ENCODE peak calls at places on chromosome 2, in seven cellular contexts. W is tibial artery, T is endodermal cell, E is ovary, B is stomach, Z is heart left ventricle, I is GM12878. V is an unnamed sample.

GRCh38 chr2:61328707-61329251 is 142.1 kb downstream of the USP34 start:
- DNase-seq in W (no peak), E (no peak), Z (no peak), T (no peak), I (no peak), B (no peak), V (no peak)

GRCh38 chr2:22904126-22904684 is 480.8 kb upstream of the KLHL29 start:
- DNase-seq in W (no peak), E (no peak), B (peak; percentile 38), I (no peak), T (peak; percentile 89), Z (no peak), V (no peak)

GRCh38 chr2:109419171-109419756 is 194.5 kb downstream of the SEPTIN10 start:
- DNase-seq in T (no peak), I (no peak), Z (no peak), B (no peak), W (no peak), E (no peak), V (no peak)

GRCh38 chr2:176709541-176709951 is 440.3 kb downstream of the MTX2 start:
- DNase-seq in E (no peak), T (no peak), Z (peak; percentile 37), B (no peak), W (no peak), I (no peak), V (no peak)

GRCh38 chr2:218517434-218518206 is 50.5 kb downstream of the USP37 start:
- DNase-seq in Z (no peak), W (no peak), I (peak; percentile 37), E (no peak), B (no peak), T (no peak), V (no peak)

GRCh38 chr2:200797242-200797770 is 14.4 kb upstream of the BZW1 start:
- DNase-seq in W (no peak), Z (peak; percentile 34), B (peak; percentile 33), T (no peak), E (peak; percentile 47), I (no peak), V (peak; percentile 48)

GRCh38 chr2:32804205-32804604 is 142.5 kb upstream of the LTBP1 start:
- DNase-seq in W (no peak), E (no peak), I (no peak), Z (no peak), T (no peak), B (no peak), V (no peak)

GRCh38 chr2:9481257-9481922 is 7.0 kb downstream of the IAH1 start:
- DNase-seq in T (no peak), W (no peak), B (no peak), I (no peak), E (no peak), Z (no peak), V (no peak)

GRCh38 chr2:170324640-170325046 is 146.7 kb downstream of the MYO3B start:
- DNase-seq in T (peak; percentile 97), I (no peak), Z (no peak), W (no peak), B (peak; percentile 26), E (no peak), V (peak; percentile 16)

GRCh38 chr2:240163844-240164574 is 23.6 kb upstream of the OTOS start:
- DNase-seq in E (no peak), Z (no peak), W (no peak), B (no peak), T (peak; percentile 7), I (no peak), V (no peak)

GRCh38 chr2:240162531-240162930 is 22.1 kb upstream of the OTOS start:
- DNase-seq in B (no peak), T (no peak), E (no peak), Z (no peak), W (no peak), I (no peak), V (no peak)

GRCh38 chr2:240162032-240162431 is 21.6 kb upstream of the OTOS start:
- DNase-seq in I (no peak), B (no peak), E (no peak), Z (no peak), W (no peak), T (no peak), V (no peak)

GRCh38 chr2:240164586-240164985 is 24.1 kb upstream of the OTOS start:
- DNase-seq in W (peak; percentile 20), B (no peak), Z (no peak), T (peak; percentile 20), E (no peak), I (no peak), V (no peak)

GRCh38 chr2:240163056-240163714 is 22.7 kb upstream of the OTOS start:
- DNase-seq in B (no peak), T (no peak), I (no peak), E (no peak), Z (no peak), W (no peak), V (no peak)
- H3K27ac ChIP-seq in B (no peak overlapping the region), T (no peak overlapping the region), I (no peak overlapping the region), E (no peak overlapping the region), Z (no peak overlapping the region), W (no peak overlapping the region), V (no peak overlapping the region)

GRCh38 chr2:864501-865106 is 86.0 kb upstream of the SNTG2 start:
- DNase-seq in T (peak; percentile 38), Z (no peak), E (no peak), I (no peak), B (peak; percentile 13), W (no peak), V (no peak)
- H3K9me3 ChIP-seq in T (no peaks in the 10 kb centered on the region), Z (no peaks in the 10 kb centered on the region), E (no peaks in the 10 kb centered on the region), I (no peaks in the 10 kb centered on the region), B (no peaks in the 10 kb centered on the region), W (no peaks in the 10 kb centered on the region), V (no peaks in the 10 kb centered on the region)

DNA sequence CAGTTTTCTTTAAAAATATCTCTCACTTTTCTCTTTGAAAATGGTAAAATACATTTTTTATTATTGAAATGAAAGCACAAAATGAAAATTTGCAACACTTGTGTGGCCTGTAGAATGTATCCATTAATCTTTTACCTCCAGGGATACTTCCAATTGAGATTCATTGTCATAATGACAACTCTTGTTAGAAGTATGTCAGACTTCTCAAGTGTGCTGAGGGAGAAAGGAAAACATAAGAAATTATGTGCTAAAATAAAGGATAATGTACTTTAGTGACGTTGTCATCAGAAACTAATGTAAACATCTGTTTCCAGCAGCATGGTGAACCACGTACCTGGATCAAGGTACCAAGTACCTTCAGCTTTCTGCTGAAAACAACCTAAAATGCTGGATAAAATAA is 195.8 kb upstream of the STON1 start:
- DNase-seq in Z (no peak), T (no peak), B (no peak), I (no peak), W (no peak), E (no peak), V (no peak)
- H3K27ac ChIP-seq in Z (no peak overlapping the region), T (no peak overlapping the region), B (no peak overlapping the region), I (no peak overlapping the region), W (no peak overlapping the region), E (no peak overlapping the region), V (no peak overlapping the region)

GRCh38 chr2:5145801-5146200 is 546.4 kb upstream of the SOX11 start:
- DNase-seq in Z (no peak), W (no peak), I (no peak), B (no peak), E (no peak), T (no peak), V (no peak)

GRCh38 chr2:5148392-5149085 is 543.6 kb upstream of the SOX11 start:
- DNase-seq in B (no peak), Z (no peak), E (no peak), T (no peak), I (no peak), W (no peak), V (no peak)

GRCh38 chr2:5145053-5145452 is 547.1 kb upstream of the SOX11 start:
- DNase-seq in B (no peak), E (no peak), T (no peak), Z (no peak), I (no peak), W (no peak), V (no peak)

GRCh38 chr2:5140367-5140766 is 551.8 kb upstream of the SOX11 start:
- DNase-seq in I (no peak), E (no peak), T (no peak), W (no peak), Z (no peak), B (no peak), V (no peak)

GRCh38 chr2:5144159-5144558 is 548.0 kb upstream of the SOX11 start:
- DNase-seq in B (no peak), E (no peak), W (no peak), Z (no peak), T (no peak), I (no peak), V (no peak)
- H3K9me3 ChIP-seq in B (peaks cover 11% of the 10 kb centered on the region), E (no peaks in the 10 kb centered on the region), W (no peaks in the 10 kb centered on the region), Z (peaks cover 8% of the 10 kb centered on the region), T (peaks cover 12% of the 10 kb centered on the region), I (no peaks in the 10 kb centered on the region), V (no peaks in the 10 kb centered on the region)

GRCh38 chr2:120702751-120703150 is 32.9 kb upstream of the GLI2 start:
- DNase-seq in Z (no peak), B (no peak), I (no peak), T (no peak), E (no peak), W (no peak), V (no peak)

GRCh38 chr2:120704696-120705095 is 31.0 kb upstream of the GLI2 start:
- DNase-seq in I (no peak), T (peak; percentile 58), W (no peak), E (no peak), Z (no peak), B (no peak), V (no peak)

GRCh38 chr2:120701096-120701860 is 34.4 kb upstream of the GLI2 start:
- DNase-seq in B (no peak), I (no peak), Z (no peak), E (no peak), W (no peak), T (peak; percentile 88), V (no peak)

GRCh38 chr2:120703330-120703994 is 32.2 kb upstream of the GLI2 start:
- DNase-seq in I (no peak), W (no peak), B (no peak), T (no peak), Z (no peak), E (no peak), V (no peak)

GRCh38 chr2:120702061-120702460 is 33.6 kb upstream of the GLI2 start:
- DNase-seq in E (no peak), Z (no peak), B (no peak), I (no peak), W (no peak), T (peak; percentile 59), V (no peak)
- H3K27ac ChIP-seq in E (no peak overlapping the region), Z (no peak overlapping the region), B (no peak overlapping the region), I (no peak overlapping the region), W (no peak overlapping the region), T (no peak overlapping the region), V (no peak overlapping the region)

GRCh38 chr2:56981554-56981953 is 797.8 kb downstream of the CCDC85A start:
- DNase-seq in W (no peak), E (no peak), T (no peak), Z (no peak), I (no peak), B (no peak), V (no peak)

DNA sequence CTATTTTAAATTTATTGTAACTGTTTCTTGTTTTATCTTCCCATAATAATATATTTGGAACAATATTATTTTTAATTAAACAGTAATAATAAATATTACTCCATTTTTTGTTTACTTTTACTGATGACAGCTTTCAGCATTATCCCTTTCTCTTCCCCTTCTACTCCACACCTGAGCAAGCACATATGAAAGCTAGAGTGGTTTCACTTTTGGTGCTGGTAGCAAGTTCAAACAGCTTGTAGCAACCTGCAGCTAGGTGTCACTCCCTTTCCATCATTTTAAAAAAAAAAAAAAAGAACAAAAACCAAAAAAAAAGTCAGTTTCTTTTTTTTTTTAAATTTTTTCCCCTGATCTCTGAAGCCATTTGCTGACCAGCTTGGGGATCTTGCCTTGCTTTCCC is 801.8 kb downstream of the CCDC85A start:
- DNase-seq in Z (no peak), T (no peak), I (no peak), E (no peak), B (no peak), W (no peak), V (no peak)
- H3K9me3 ChIP-seq in Z (peaks cover 2% of the 10 kb centered on the region), T (peaks cover 21% of the 10 kb centered on the region), I (no peaks in the 10 kb centered on the region), E (no peaks in the 10 kb centered on the region), B (peaks cover 9% of the 10 kb centered on the region), W (peaks cover 6% of the 10 kb centered on the region), V (no peaks in the 10 kb centered on the region)